ENCODE peak calls at places on chromosome 16, in ten cellular contexts. One of them, this sample, is unnamed.

GRCh38 chr16:54657058-54657708 is 273.5 kb upstream of the IRX5 start:
- DNase-seq in lower lobe of right lung: no peak
- DNase-seq in cardiac muscle cell: peak
- DNase-seq in stimulated activated CD8-positive, alpha-beta memory T cell treated with anti-CD3 and anti-CD28 coated beads, Interleukin-15, amount 100 ng/mL, for 24 hours: no peak
- DNase-seq in GM04504: no peak
- DNase-seq in right atrium auricular region: no peak
- DNase-seq in GM04503: no peak
- DNase-seq in posterior cingulate gyrus: no peak
- DNase-seq in stimulated activated CD4-positive, alpha-beta T cell treated with anti-CD3 and anti-CD28 coated beads, Interleukin-4, amount 100 ng/mL, for 4 hours: no peak
- DNase-seq in D341Med: no peak
- DNase-seq in this sample: no peak

GRCh38 chr16:87723224-87723619 is 42.6 kb downstream of the KLHDC4 start:
- DNase-seq in D341Med: peak
- DNase-seq in GM04503: peak
- DNase-seq in stimulated activated CD4-positive, alpha-beta T cell treated with anti-CD3 and anti-CD28 coated beads, Interleukin-4, amount 100 ng/mL, for 4 hours: no peak
- DNase-seq in stimulated activated CD8-positive, alpha-beta memory T cell treated with anti-CD3 and anti-CD28 coated beads, Interleukin-15, amount 100 ng/mL, for 24 hours: no peak
- DNase-seq in lower lobe of right lung: no peak
- DNase-seq in right atrium auricular region: peak
- DNase-seq in posterior cingulate gyrus: peak
- DNase-seq in GM04504: peak
- DNase-seq in cardiac muscle cell: peak
- DNase-seq in this sample: peak

GRCh38 chr16:29729116-29729521 is 16.7 kb downstream of the C16orf54 start:
- DNase-seq in right atrium auricular region: no peak
- DNase-seq in GM04504: peak
- DNase-seq in lower lobe of right lung: no peak
- DNase-seq in stimulated activated CD8-positive, alpha-beta memory T cell treated with anti-CD3 and anti-CD28 coated beads, Interleukin-15, amount 100 ng/mL, for 24 hours: no peak
- DNase-seq in cardiac muscle cell: peak
- DNase-seq in D341Med: peak
- DNase-seq in GM04503: peak
- DNase-seq in stimulated activated CD4-positive, alpha-beta T cell treated with anti-CD3 and anti-CD28 coated beads, Interleukin-4, amount 100 ng/mL, for 4 hours: no peak
- DNase-seq in posterior cingulate gyrus: no peak
- DNase-seq in this sample: no peak

GRCh38 chr16:47037396-47037745 is 63.9 kb upstream of the DNAJA2 start:
- DNase-seq in right atrium auricular region: no peak
- DNase-seq in posterior cingulate gyrus: no peak
- DNase-seq in cardiac muscle cell: peak
- DNase-seq in GM04504: no peak
- DNase-seq in D341Med: no peak
- DNase-seq in stimulated activated CD4-positive, alpha-beta T cell treated with anti-CD3 and anti-CD28 coated beads, Interleukin-4, amount 100 ng/mL, for 4 hours: peak
- DNase-seq in lower lobe of right lung: no peak
- DNase-seq in stimulated activated CD8-positive, alpha-beta memory T cell treated with anti-CD3 and anti-CD28 coated beads, Interleukin-15, amount 100 ng/mL, for 24 hours: peak
- DNase-seq in GM04503: no peak
- DNase-seq in this sample: no peak

GRCh38 chr16:14015948-14016347 is 55.2 kb upstream of the MRTFB start:
- DNase-seq in right atrium auricular region: peak
- DNase-seq in posterior cingulate gyrus: no peak
- DNase-seq in stimulated activated CD8-positive, alpha-beta memory T cell treated with anti-CD3 and anti-CD28 coated beads, Interleukin-15, amount 100 ng/mL, for 24 hours: no peak
- DNase-seq in stimulated activated CD4-positive, alpha-beta T cell treated with anti-CD3 and anti-CD28 coated beads, Interleukin-4, amount 100 ng/mL, for 4 hours: no peak
- DNase-seq in lower lobe of right lung: peak
- DNase-seq in D341Med: no peak
- DNase-seq in GM04504: peak
- DNase-seq in cardiac muscle cell: peak
- DNase-seq in GM04503: peak
- DNase-seq in this sample: no peak

GRCh38 chr16:67647111-67647651 is 2.2 kb downstream of the CARMIL2 start:
- DNase-seq in stimulated activated CD8-positive, alpha-beta memory T cell treated with anti-CD3 and anti-CD28 coated beads, Interleukin-15, amount 100 ng/mL, for 24 hours: no peak
- DNase-seq in GM04503: no peak
- DNase-seq in GM04504: no peak
- DNase-seq in lower lobe of right lung: peak
- DNase-seq in right atrium auricular region: no peak
- DNase-seq in stimulated activated CD4-positive, alpha-beta T cell treated with anti-CD3 and anti-CD28 coated beads, Interleukin-4, amount 100 ng/mL, for 4 hours: no peak
- DNase-seq in posterior cingulate gyrus: no peak
- DNase-seq in D341Med: no peak
- DNase-seq in cardiac muscle cell: no peak
- DNase-seq in this sample: no peak

GRCh38 chr16:11105038-11105903 is 150.7 kb downstream of the SOCS1 start:
- DNase-seq in D341Med: no peak
- DNase-seq in GM04503: peak
- DNase-seq in cardiac muscle cell: peak
- DNase-seq in GM04504: peak
- DNase-seq in stimulated activated CD8-positive, alpha-beta memory T cell treated with anti-CD3 and anti-CD28 coated beads, Interleukin-15, amount 100 ng/mL, for 24 hours: no peak
- DNase-seq in lower lobe of right lung: no peak
- DNase-seq in right atrium auricular region: peak
- DNase-seq in posterior cingulate gyrus: peak
- DNase-seq in stimulated activated CD4-positive, alpha-beta T cell treated with anti-CD3 and anti-CD28 coated beads, Interleukin-4, amount 100 ng/mL, for 4 hours: peak
- DNase-seq in this sample: no peak

GRCh38 chr16:10668322-10669045 is 26.2 kb downstream of the TEKT5 start:
- DNase-seq in GM04504: no peak
- DNase-seq in cardiac muscle cell: peak
- DNase-seq in right atrium auricular region: no peak
- DNase-seq in posterior cingulate gyrus: peak
- DNase-seq in stimulated activated CD4-positive, alpha-beta T cell treated with anti-CD3 and anti-CD28 coated beads, Interleukin-4, amount 100 ng/mL, for 4 hours: no peak
- DNase-seq in stimulated activated CD8-positive, alpha-beta memory T cell treated with anti-CD3 and anti-CD28 coated beads, Interleukin-15, amount 100 ng/mL, for 24 hours: no peak
- DNase-seq in lower lobe of right lung: no peak
- DNase-seq in D341Med: peak
- DNase-seq in GM04503: no peak
- DNase-seq in this sample: peak

GRCh38 chr16:14199624-14200023 is 128.5 kb downstream of the MRTFB start:
- DNase-seq in stimulated activated CD8-positive, alpha-beta memory T cell treated with anti-CD3 and anti-CD28 coated beads, Interleukin-15, amount 100 ng/mL, for 24 hours: no peak
- DNase-seq in GM04504: no peak
- DNase-seq in stimulated activated CD4-positive, alpha-beta T cell treated with anti-CD3 and anti-CD28 coated beads, Interleukin-4, amount 100 ng/mL, for 4 hours: no peak
- DNase-seq in posterior cingulate gyrus: no peak
- DNase-seq in lower lobe of right lung: no peak
- DNase-seq in D341Med: no peak
- DNase-seq in GM04503: no peak
- DNase-seq in cardiac muscle cell: no peak
- DNase-seq in right atrium auricular region: no peak
- DNase-seq in this sample: no peak

GRCh38 chr16:54280751-54281150 is 5.8 kb downstream of the IRX3 start:
- DNase-seq in D341Med: no peak
- DNase-seq in GM04503: no peak
- DNase-seq in cardiac muscle cell: peak
- DNase-seq in stimulated activated CD4-positive, alpha-beta T cell treated with anti-CD3 and anti-CD28 coated beads, Interleukin-4, amount 100 ng/mL, for 4 hours: no peak
- DNase-seq in right atrium auricular region: no peak
- DNase-seq in posterior cingulate gyrus: no peak
- DNase-seq in lower lobe of right lung: no peak
- DNase-seq in GM04504: no peak
- DNase-seq in stimulated activated CD8-positive, alpha-beta memory T cell treated with anti-CD3 and anti-CD28 coated beads, Interleukin-15, amount 100 ng/mL, for 24 hours: no peak
- DNase-seq in this sample: no peak

GRCh38 chr16:81394416-81394815 is 50.2 kb upstream of the CMIP start:
- DNase-seq in stimulated activated CD4-positive, alpha-beta T cell treated with anti-CD3 and anti-CD28 coated beads, Interleukin-4, amount 100 ng/mL, for 4 hours: no peak
- DNase-seq in stimulated activated CD8-positive, alpha-beta memory T cell treated with anti-CD3 and anti-CD28 coated beads, Interleukin-15, amount 100 ng/mL, for 24 hours: no peak
- DNase-seq in GM04504: no peak
- DNase-seq in D341Med: no peak
- DNase-seq in lower lobe of right lung: no peak
- DNase-seq in posterior cingulate gyrus: no peak
- DNase-seq in cardiac muscle cell: no peak
- DNase-seq in GM04503: no peak
- DNase-seq in right atrium auricular region: no peak
- DNase-seq in this sample: no peak

GRCh38 chr16:8936421-8936820 is 27.3 kb downstream of the USP7 start:
- DNase-seq in D341Med: peak
- DNase-seq in stimulated activated CD8-positive, alpha-beta memory T cell treated with anti-CD3 and anti-CD28 coated beads, Interleukin-15, amount 100 ng/mL, for 24 hours: peak
- DNase-seq in GM04503: no peak
- DNase-seq in right atrium auricular region: no peak
- DNase-seq in lower lobe of right lung: no peak
- DNase-seq in posterior cingulate gyrus: peak
- DNase-seq in stimulated activated CD4-positive, alpha-beta T cell treated with anti-CD3 and anti-CD28 coated beads, Interleukin-4, amount 100 ng/mL, for 4 hours: peak
- DNase-seq in GM04504: no peak
- DNase-seq in cardiac muscle cell: peak
- DNase-seq in this sample: peak

GRCh38 chr16:70553645-70554044 is 30.0 kb downstream of the SF3B3 start:
- DNase-seq in stimulated activated CD8-positive, alpha-beta memory T cell treated with anti-CD3 and anti-CD28 coated beads, Interleukin-15, amount 100 ng/mL, for 24 hours: no peak
- DNase-seq in right atrium auricular region: no peak
- DNase-seq in GM04504: peak
- DNase-seq in D341Med: no peak
- DNase-seq in stimulated activated CD4-positive, alpha-beta T cell treated with anti-CD3 and anti-CD28 coated beads, Interleukin-4, amount 100 ng/mL, for 4 hours: no peak
- DNase-seq in cardiac muscle cell: peak
- DNase-seq in GM04503: peak
- DNase-seq in posterior cingulate gyrus: no peak
- DNase-seq in lower lobe of right lung: no peak
- DNase-seq in this sample: no peak

GRCh38 chr16:31200821-31201510 is 1.6 kb downstream of the PYCARD start:
- DNase-seq in lower lobe of right lung: no peak
- DNase-seq in stimulated activated CD4-positive, alpha-beta T cell treated with anti-CD3 and anti-CD28 coated beads, Interleukin-4, amount 100 ng/mL, for 4 hours: peak
- DNase-seq in cardiac muscle cell: no peak
- DNase-seq in posterior cingulate gyrus: no peak
- DNase-seq in GM04503: no peak
- DNase-seq in GM04504: no peak
- DNase-seq in right atrium auricular region: no peak
- DNase-seq in stimulated activated CD8-positive, alpha-beta memory T cell treated with anti-CD3 and anti-CD28 coated beads, Interleukin-15, amount 100 ng/mL, for 24 hours: no peak
- DNase-seq in D341Med: no peak
- DNase-seq in this sample: peak

GRCh38 chr16:3819741-3820724 is 60.5 kb downstream of the CREBBP start:
- DNase-seq in lower lobe of right lung: no peak
- DNase-seq in stimulated activated CD4-positive, alpha-beta T cell treated with anti-CD3 and anti-CD28 coated beads, Interleukin-4, amount 100 ng/mL, for 4 hours: no peak
- DNase-seq in cardiac muscle cell: peak
- DNase-seq in D341Med: no peak
- DNase-seq in stimulated activated CD8-positive, alpha-beta memory T cell treated with anti-CD3 and anti-CD28 coated beads, Interleukin-15, amount 100 ng/mL, for 24 hours: no peak
- DNase-seq in GM04503: peak
- DNase-seq in posterior cingulate gyrus: no peak
- DNase-seq in right atrium auricular region: no peak
- DNase-seq in GM04504: peak
- DNase-seq in this sample: no peak

GRCh38 chr16:67542464-67542863 is 13.8 kb downstream of the RIPOR1 start:
- DNase-seq in posterior cingulate gyrus: no peak
- DNase-seq in GM04503: no peak
- DNase-seq in stimulated activated CD8-positive, alpha-beta memory T cell treated with anti-CD3 and anti-CD28 coated beads, Interleukin-15, amount 100 ng/mL, for 24 hours: no peak
- DNase-seq in lower lobe of right lung: peak
- DNase-seq in D341Med: peak
- DNase-seq in GM04504: no peak
- DNase-seq in stimulated activated CD4-positive, alpha-beta T cell treated with anti-CD3 and anti-CD28 coated beads, Interleukin-4, amount 100 ng/mL, for 4 hours: peak
- DNase-seq in cardiac muscle cell: peak
- DNase-seq in right atrium auricular region: no peak
- DNase-seq in this sample: no peak

GRCh38 chr16:3824121-3824795 is 56.3 kb downstream of the CREBBP start:
- DNase-seq in lower lobe of right lung: no peak
- DNase-seq in D341Med: no peak
- DNase-seq in right atrium auricular region: no peak
- DNase-seq in stimulated activated CD4-positive, alpha-beta T cell treated with anti-CD3 and anti-CD28 coated beads, Interleukin-4, amount 100 ng/mL, for 4 hours: no peak
- DNase-seq in stimulated activated CD8-positive, alpha-beta memory T cell treated with anti-CD3 and anti-CD28 coated beads, Interleukin-15, amount 100 ng/mL, for 24 hours: no peak
- DNase-seq in cardiac muscle cell: no peak
- DNase-seq in posterior cingulate gyrus: no peak
- DNase-seq in GM04503: no peak
- DNase-seq in GM04504: no peak
- DNase-seq in this sample: no peak

GRCh38 chr16:3754304-3754703 is 37.0 kb upstream of the TRAP1 start:
- DNase-seq in stimulated activated CD8-positive, alpha-beta memory T cell treated with anti-CD3 and anti-CD28 coated beads, Interleukin-15, amount 100 ng/mL, for 24 hours: no peak
- DNase-seq in lower lobe of right lung: no peak
- DNase-seq in D341Med: no peak
- DNase-seq in GM04503: no peak
- DNase-seq in posterior cingulate gyrus: no peak
- DNase-seq in right atrium auricular region: no peak
- DNase-seq in stimulated activated CD4-positive, alpha-beta T cell treated with anti-CD3 and anti-CD28 coated beads, Interleukin-4, amount 100 ng/mL, for 4 hours: no peak
- DNase-seq in cardiac muscle cell: peak
- DNase-seq in GM04504: no peak
- DNase-seq in this sample: no peak

GRCh38 chr16:52357711-52358110 is 189.2 kb downstream of the TOX3 start:
- DNase-seq in stimulated activated CD4-positive, alpha-beta T cell treated with anti-CD3 and anti-CD28 coated beads, Interleukin-4, amount 100 ng/mL, for 4 hours: no peak
- DNase-seq in posterior cingulate gyrus: no peak
- DNase-seq in D341Med: no peak
- DNase-seq in lower lobe of right lung: no peak
- DNase-seq in GM04503: no peak
- DNase-seq in right atrium auricular region: no peak
- DNase-seq in stimulated activated CD8-positive, alpha-beta memory T cell treated with anti-CD3 and anti-CD28 coated beads, Interleukin-15, amount 100 ng/mL, for 24 hours: no peak
- DNase-seq in cardiac muscle cell: no peak
- DNase-seq in GM04504: no peak
- DNase-seq in this sample: no peak

GRCh38 chr16:85194528-85195270 is 82.4 kb upstream of the CIBAR2 start:
- DNase-seq in lower lobe of right lung: no peak
- DNase-seq in posterior cingulate gyrus: no peak
- DNase-seq in stimulated activated CD8-positive, alpha-beta memory T cell treated with anti-CD3 and anti-CD28 coated beads, Interleukin-15, amount 100 ng/mL, for 24 hours: no peak
- DNase-seq in right atrium auricular region: no peak
- DNase-seq in GM04503: no peak
- DNase-seq in D341Med: no peak
- DNase-seq in stimulated activated CD4-positive, alpha-beta T cell treated with anti-CD3 and anti-CD28 coated beads, Interleukin-4, amount 100 ng/mL, for 4 hours: no peak
- DNase-seq in cardiac muscle cell: no peak
- DNase-seq in GM04504: no peak
- DNase-seq in this sample: no peak

GRCh38 chr16:11248133-11248532 is 7.9 kb downstream of the SOCS1 start:
- DNase-seq in cardiac muscle cell: no peak
- DNase-seq in GM04503: no peak
- DNase-seq in stimulated activated CD8-positive, alpha-beta memory T cell treated with anti-CD3 and anti-CD28 coated beads, Interleukin-15, amount 100 ng/mL, for 24 hours: no peak
- DNase-seq in posterior cingulate gyrus: no peak
- DNase-seq in stimulated activated CD4-positive, alpha-beta T cell treated with anti-CD3 and anti-CD28 coated beads, Interleukin-4, amount 100 ng/mL, for 4 hours: no peak
- DNase-seq in right atrium auricular region: no peak
- DNase-seq in lower lobe of right lung: no peak
- DNase-seq in D341Med: no peak
- DNase-seq in GM04504: no peak
- DNase-seq in this sample: no peak

GRCh38 chr16:75323928-75324327 is 72.5 kb upstream of the BCAR1 start:
- DNase-seq in stimulated activated CD4-positive, alpha-beta T cell treated with anti-CD3 and anti-CD28 coated beads, Interleukin-4, amount 100 ng/mL, for 4 hours: no peak
- DNase-seq in posterior cingulate gyrus: no peak
- DNase-seq in lower lobe of right lung: no peak
- DNase-seq in right atrium auricular region: no peak
- DNase-seq in stimulated activated CD8-positive, alpha-beta memory T cell treated with anti-CD3 and anti-CD28 coated beads, Interleukin-15, amount 100 ng/mL, for 24 hours: no peak
- DNase-seq in cardiac muscle cell: no peak
- DNase-seq in GM04503: no peak
- DNase-seq in GM04504: no peak
- DNase-seq in D341Med: no peak
- DNase-seq in this sample: no peak

GRCh38 chr16:23082161-23082788 is 67.0 kb downstream of the USP31 start:
- DNase-seq in GM04504: no peak
- DNase-seq in GM04503: no peak
- DNase-seq in stimulated activated CD4-positive, alpha-beta T cell treated with anti-CD3 and anti-CD28 coated beads, Interleukin-4, amount 100 ng/mL, for 4 hours: no peak
- DNase-seq in stimulated activated CD8-positive, alpha-beta memory T cell treated with anti-CD3 and anti-CD28 coated beads, Interleukin-15, amount 100 ng/mL, for 24 hours: no peak
- DNase-seq in right atrium auricular region: no peak
- DNase-seq in posterior cingulate gyrus: no peak
- DNase-seq in lower lobe of right lung: no peak
- DNase-seq in cardiac muscle cell: no peak
- DNase-seq in D341Med: no peak
- DNase-seq in this sample: no peak

GRCh38 chr16:12901204-12901596 is 198 bp upstream of the SHISA9 start:
- DNase-seq in right atrium auricular region: no peak
- DNase-seq in stimulated activated CD4-positive, alpha-beta T cell treated with anti-CD3 and anti-CD28 coated beads, Interleukin-4, amount 100 ng/mL, for 4 hours: no peak
- DNase-seq in cardiac muscle cell: no peak
- DNase-seq in GM04504: no peak
- DNase-seq in posterior cingulate gyrus: peak
- DNase-seq in lower lobe of right lung: no peak
- DNase-seq in GM04503: no peak
- DNase-seq in D341Med: peak
- DNase-seq in stimulated activated CD8-positive, alpha-beta memory T cell treated with anti-CD3 and anti-CD28 coated beads, Interleukin-15, amount 100 ng/mL, for 24 hours: no peak
- DNase-seq in this sample: peak

GRCh38 chr16:57038151-57038550 is 48.8 kb downstream of the NLRC5 start:
- DNase-seq in GM04503: no peak
- DNase-seq in posterior cingulate gyrus: no peak
- DNase-seq in GM04504: no peak
- DNase-seq in stimulated activated CD4-positive, alpha-beta T cell treated with anti-CD3 and anti-CD28 coated beads, Interleukin-4, amount 100 ng/mL, for 4 hours: no peak
- DNase-seq in D341Med: no peak
- DNase-seq in lower lobe of right lung: no peak
- DNase-seq in stimulated activated CD8-positive, alpha-beta memory T cell treated with anti-CD3 and anti-CD28 coated beads, Interleukin-15, amount 100 ng/mL, for 24 hours: no peak
- DNase-seq in right atrium auricular region: no peak
- DNase-seq in cardiac muscle cell: peak
- DNase-seq in this sample: no peak

GRCh38 chr16:85637061-85637807 is 24.1 kb downstream of the GSE1 start:
- DNase-seq in GM04503: no peak
- DNase-seq in right atrium auricular region: no peak
- DNase-seq in D341Med: no peak
- DNase-seq in cardiac muscle cell: no peak
- DNase-seq in lower lobe of right lung: no peak
- DNase-seq in stimulated activated CD4-positive, alpha-beta T cell treated with anti-CD3 and anti-CD28 coated beads, Interleukin-4, amount 100 ng/mL, for 4 hours: no peak
- DNase-seq in GM04504: no peak
- DNase-seq in posterior cingulate gyrus: no peak
- DNase-seq in stimulated activated CD8-positive, alpha-beta memory T cell treated with anti-CD3 and anti-CD28 coated beads, Interleukin-15, amount 100 ng/mL, for 24 hours: no peak
- DNase-seq in this sample: no peak

GRCh38 chr16:648071-648785 is 937 bp upstream of the WDR90 start:
- DNase-seq in D341Med: peak
- DNase-seq in cardiac muscle cell: peak
- DNase-seq in GM04503: no peak
- DNase-seq in GM04504: no peak
- DNase-seq in stimulated activated CD8-positive, alpha-beta memory T cell treated with anti-CD3 and anti-CD28 coated beads, Interleukin-15, amount 100 ng/mL, for 24 hours: no peak
- DNase-seq in stimulated activated CD4-positive, alpha-beta T cell treated with anti-CD3 and anti-CD28 coated beads, Interleukin-4, amount 100 ng/mL, for 4 hours: peak
- DNase-seq in posterior cingulate gyrus: no peak
- DNase-seq in lower lobe of right lung: peak
- DNase-seq in right atrium auricular region: no peak
- DNase-seq in this sample: no peak

GRCh38 chr16:89315271-89315670 is 97.8 kb downstream of the ZNF778 start:
- DNase-seq in cardiac muscle cell: no peak
- DNase-seq in stimulated activated CD4-positive, alpha-beta T cell treated with anti-CD3 and anti-CD28 coated beads, Interleukin-4, amount 100 ng/mL, for 4 hours: no peak
- DNase-seq in GM04503: no peak
- DNase-seq in D341Med: no peak
- DNase-seq in posterior cingulate gyrus: no peak
- DNase-seq in lower lobe of right lung: no peak
- DNase-seq in stimulated activated CD8-positive, alpha-beta memory T cell treated with anti-CD3 and anti-CD28 coated beads, Interleukin-15, amount 100 ng/mL, for 24 hours: no peak
- DNase-seq in GM04504: no peak
- DNase-seq in right atrium auricular region: no peak
- DNase-seq in this sample: no peak

This sample was measured in glutamatergic neuron.